ENCODE peak calls at places on chromosome 7, in ten cellular contexts. C is H1, X is stomach, E is SK-N-SH, V is suprapubic skin, U is tibial nerve, M is A549, G is ovary, W is GM12878, S is K562. T is an unnamed sample.

GRCh38 chr7:27921081-27921836 is 181.3 kb downstream of the TAX1BP1 start:
- DNase-seq in C (no peak), X (no peak), E (peak; percentile 73), V (no peak), U (no peak), M (peak; percentile 49), G (no peak), W (peak; percentile 48), S (peak; percentile 64), T (peak; percentile 22)

GRCh38 chr7:105982388-105982787 is 19.3 kb downstream of the CDHR3 start:
- DNase-seq in C (no peak), X (no peak), E (no peak), V (no peak), U (no peak), M (no peak), G (no peak), W (no peak), S (no peak), T (no peak)

GRCh38 chr7:2248984-2249694 is 7.1 kb downstream of the NUDT1 start:
- DNase-seq in C (no peak), X (no peak), E (peak; percentile 61), V (no peak), U (peak; percentile 52), M (peak; percentile 66), G (peak; percentile 79), W (peak; percentile 48), S (peak; percentile 56), T (peak; percentile 35)

GRCh38 chr7:44104880-44105771 is 981 bp downstream of the AEBP1 start:
- DNase-seq in C (peak; percentile 67), X (no peak), E (peak; percentile 80), V (no peak), U (no peak), M (no peak), G (peak; percentile 74), W (no peak), S (no peak), T (no peak)

GRCh38 chr7:70542750-70543376 is 589.1 kb upstream of the GALNT17 start:
- DNase-seq in C (no peak), X (no peak), E (no peak), V (no peak), U (no peak), M (no peak), G (no peak), W (no peak), S (no peak), T (peak; percentile 11)

GRCh38 chr7:47314728-47315601 is 266.9 kb downstream of the TNS3 start:
- DNase-seq in C (peak; percentile 52), X (no peak), E (no peak), V (no peak), U (no peak), M (no peak), G (peak; percentile 58), W (no peak), S (no peak), T (no peak)

GRCh38 chr7:1106783-1107421 is 19.0 kb downstream of the GPER1 start:
- DNase-seq in C (no peak), X (no peak), E (no peak), V (no peak), U (no peak), M (no peak), G (peak; percentile 34), W (no peak), S (no peak), T (no peak)

GRCh38 chr7:151311294-151311864 is 30.2 kb upstream of the NUB1 start:
- DNase-seq in C (no peak), X (no peak), E (no peak), V (no peak), U (no peak), M (no peak), G (no peak), W (no peak), S (peak; percentile 79), T (no peak)

GRCh38 chr7:110186334-110186733 is 904.6 kb upstream of the LRRN3 start:
- DNase-seq in C (no peak), X (no peak), E (no peak), V (no peak), U (no peak), M (no peak), G (no peak), W (no peak), S (no peak), T (no peak)

GRCh38 chr7:105654994-105655900 is 74.0 kb upstream of the EFCAB10 start:
- DNase-seq in C (peak; percentile 83), X (peak; percentile 68), E (peak; percentile 57), V (no peak), U (no peak), M (no peak), G (peak; percentile 79), W (no peak), S (peak; percentile 54), T (peak; percentile 49)

GRCh38 chr7:152158801-152159587 is 133.5 kb downstream of the GALNT11 start:
- DNase-seq in C (no peak), X (no peak), E (no peak), V (no peak), U (no peak), M (no peak), G (no peak), W (peak; percentile 95), S (no peak), T (peak; percentile 31)

GRCh38 chr7:95628831-95629439 is 32.6 kb upstream of the PDK4 start:
- DNase-seq in C (no peak), X (no peak), E (no peak), V (no peak), U (no peak), M (peak; percentile 8), G (no peak), W (no peak), S (no peak), T (no peak)

DNA sequence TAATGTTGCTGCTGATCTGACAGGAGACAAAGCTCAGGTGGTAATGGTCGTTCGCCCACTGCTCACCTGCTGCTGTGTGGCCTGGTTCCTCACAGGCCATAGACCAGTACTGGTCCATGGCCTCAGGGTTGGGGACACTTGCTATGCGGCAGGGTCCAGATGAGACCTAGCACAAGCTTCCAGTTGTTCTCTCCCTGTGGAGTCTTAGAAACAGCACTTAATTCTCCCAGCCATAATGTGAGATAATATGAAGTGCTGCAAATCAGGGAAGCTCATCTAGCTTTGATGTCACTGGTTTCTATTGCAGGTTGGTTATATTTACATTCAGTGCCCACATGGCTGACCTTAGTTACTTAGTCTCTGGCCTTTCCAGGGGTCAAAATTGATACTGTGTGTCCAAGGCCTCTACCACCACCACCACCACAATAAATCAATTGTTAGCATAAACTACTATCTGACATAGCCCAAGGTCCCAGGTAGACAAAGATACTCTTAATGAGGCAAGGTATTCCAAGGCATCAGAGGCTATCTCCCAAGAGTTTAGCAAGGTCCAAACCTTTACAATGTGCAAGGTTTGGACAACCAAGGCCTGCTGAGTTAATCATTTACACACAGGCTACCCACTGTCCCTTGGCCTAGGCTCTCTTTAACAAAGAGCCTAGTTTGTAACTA is 11.0 kb downstream of the AGBL3 start:
- DNase-seq in C (no peak), X (no peak), E (no peak), V (no peak), U (no peak), M (no peak), G (no peak), W (no peak), S (no peak), T (no peak)
- H3K27ac ChIP-seq in C (no peak overlapping the region), X (no peak overlapping the region), E (no peak overlapping the region), V (no peak overlapping the region), U (no peak overlapping the region), M (no peak overlapping the region), G (no peak overlapping the region), W (peak overlapping the region; percentile 99), S (no peak overlapping the region), T (peak overlapping the region; percentile 65)

DNA sequence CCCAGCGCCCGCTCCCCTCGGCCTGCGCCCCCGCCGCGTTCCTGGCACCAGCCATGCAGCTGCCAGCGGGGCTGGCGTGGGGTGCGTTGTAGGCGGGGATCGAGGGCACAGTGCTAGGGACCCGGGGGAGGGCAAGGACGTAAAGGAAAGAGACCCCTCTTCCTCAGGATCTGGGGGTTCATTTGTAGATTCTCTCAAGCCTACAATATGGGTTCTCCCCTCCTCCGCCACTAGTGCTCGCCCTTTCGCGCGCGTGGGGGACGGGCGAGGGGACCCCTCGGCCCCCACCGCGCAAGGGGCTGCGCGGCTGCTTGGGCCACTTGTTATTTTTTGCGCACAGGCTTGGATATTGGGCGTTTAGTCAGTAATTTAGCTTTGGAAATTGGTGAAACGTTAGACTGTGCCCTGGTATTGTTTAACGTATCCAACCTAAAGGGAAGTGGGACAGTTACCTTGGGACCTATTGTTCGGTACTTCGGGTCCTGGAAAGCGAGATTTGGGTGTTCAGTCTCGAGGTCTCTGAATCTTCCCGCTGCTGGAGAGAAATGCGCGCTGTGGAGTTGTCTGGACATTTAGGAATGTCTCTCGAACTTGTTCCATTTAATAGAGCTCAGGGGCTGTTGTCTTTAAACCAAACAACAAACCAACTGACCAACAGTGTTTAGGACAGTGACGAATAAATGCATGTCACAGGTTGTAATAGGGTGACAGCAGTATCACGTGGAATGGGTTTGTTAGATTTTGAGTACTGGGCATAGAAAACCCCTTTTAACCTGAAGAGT is 815 bp downstream of the CDK14 start:
- DNase-seq in C (no peak), X (no peak), E (peak; percentile 82), V (no peak), U (no peak), M (no peak), G (no peak), W (peak; percentile 40), S (no peak), T (no peak)
- TF ChIP-seq EP300 in C (no peak), X (no peak), E (no peak), V (no peak), U (no peak), M (no peak), G (no peak), W (no peak), S (no peak), T (no peak)

DNA sequence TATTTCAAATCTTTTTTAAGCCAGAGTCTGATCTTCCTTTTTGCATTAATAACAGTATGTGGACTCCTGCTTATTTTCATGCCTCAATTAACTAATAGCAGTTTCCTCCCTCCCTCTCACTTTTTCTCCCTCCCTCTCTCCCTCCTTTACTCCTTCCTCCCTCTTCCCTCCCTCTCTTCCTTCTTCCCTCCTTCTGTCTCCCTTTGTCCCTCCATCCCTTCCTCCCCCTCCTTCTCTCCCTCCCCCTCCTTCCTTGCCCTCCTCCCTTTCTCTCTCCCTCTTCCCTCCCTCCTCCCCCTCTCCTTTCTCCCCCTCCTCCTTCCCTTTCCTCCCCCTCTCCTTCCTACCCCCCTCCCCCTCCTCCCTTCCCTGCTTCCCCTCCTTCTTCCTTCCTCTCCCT is 2.0 kb downstream of the ZCWPW1 start:
- DNase-seq in C (no peak), X (no peak), E (no peak), V (no peak), U (no peak), M (no peak), G (no peak), W (no peak), S (no peak), T (no peak)
- H3K27ac ChIP-seq in C (no peak overlapping the region), X (no peak overlapping the region), E (no peak overlapping the region), V (no peak overlapping the region), U (no peak overlapping the region), M (no peak overlapping the region), G (no peak overlapping the region), W (no peak overlapping the region), S (no peak overlapping the region), T (no peak overlapping the region)

DNA sequence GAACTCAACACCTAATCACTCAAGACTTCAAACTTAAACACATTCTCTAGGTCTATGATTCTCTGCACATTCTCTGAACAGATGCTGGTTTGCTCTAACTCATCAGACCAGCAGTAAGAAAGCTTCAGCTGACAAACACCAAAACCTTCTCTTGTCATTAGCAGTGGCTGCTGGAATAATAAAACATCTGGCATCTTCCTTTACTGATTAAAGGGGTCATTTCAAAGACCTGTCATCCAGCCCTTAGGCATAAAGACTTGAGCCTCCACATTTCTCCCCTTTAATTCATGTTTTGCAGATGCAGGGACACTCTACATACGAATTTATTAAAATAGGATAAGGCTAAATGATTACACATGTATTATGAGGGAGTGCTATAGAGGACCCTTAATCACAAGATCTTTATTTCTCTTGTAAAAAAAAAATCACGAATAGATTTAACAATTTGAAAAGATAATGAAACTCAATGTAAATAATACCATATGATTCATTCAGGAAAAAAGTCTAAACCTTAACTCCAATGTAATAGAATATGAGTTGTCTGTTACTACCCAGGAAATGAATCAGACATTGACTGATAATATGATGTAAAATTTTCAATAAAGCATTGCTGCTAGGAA is 152.4 kb upstream of the GNAI1 start:
- DNase-seq in C (no peak), X (no peak), E (peak; percentile 78), V (no peak), U (no peak), M (no peak), G (no peak), W (no peak), S (no peak), T (no peak)
- TF ChIP-seq EP300 in C (no peak), X (no peak), E (peak; percentile 53), V (no peak), U (no peak), M (no peak), G (no peak), W (no peak), S (no peak), T (no peak)

T was measured in transverse colon.